ENCODE peak calls at places on chromosomes 12 and 14, in eight cellular contexts. One of them, this sample, is unnamed.

GRCh38 chr14:78933948-78934524 is 763.9 kb downstream of the NRXN3 start:
- DNase-seq in fibroblast of lung: peak
- DNase-seq in retina: peak
- DNase-seq in AG04449: no peak
- DNase-seq in EH: peak
- DNase-seq in NCI-H1092: peak
- DNase-seq in NCI-H345: peak
- DNase-seq in D341Med: peak
- DNase-seq in this sample: peak

GRCh38 chr12:54032627-54033100 is at the start of gene HOXC5:
- DNase-seq in fibroblast of lung: peak
- DNase-seq in retina: peak
- DNase-seq in AG04449: no peak
- DNase-seq in EH: peak
- DNase-seq in NCI-H1092: peak
- DNase-seq in NCI-H345: peak
- DNase-seq in D341Med: peak
- DNase-seq in this sample: peak

GRCh38 chr12:54331461-54331860 is 6.5 kb downstream of the COPZ1 start:
- DNase-seq in fibroblast of lung: no peak
- DNase-seq in retina: no peak
- DNase-seq in AG04449: no peak
- DNase-seq in EH: no peak
- DNase-seq in NCI-H1092: no peak
- DNase-seq in NCI-H345: no peak
- DNase-seq in D341Med: no peak
- DNase-seq in this sample: no peak

GRCh38 chr14:22412936-22413411 is 176.1 kb downstream of the DAD1 start:
- DNase-seq in fibroblast of lung: no peak
- DNase-seq in retina: peak
- DNase-seq in AG04449: no peak
- DNase-seq in EH: no peak
- DNase-seq in NCI-H1092: no peak
- DNase-seq in NCI-H345: no peak
- DNase-seq in D341Med: no peak
- DNase-seq in this sample: no peak

GRCh38 chr12:75979181-75979580 is 52.4 kb downstream of the PHLDA1 start:
- DNase-seq in fibroblast of lung: no peak
- DNase-seq in retina: no peak
- DNase-seq in AG04449: no peak
- DNase-seq in EH: peak
- DNase-seq in NCI-H1092: no peak
- DNase-seq in NCI-H345: no peak
- DNase-seq in D341Med: no peak
- DNase-seq in this sample: no peak

GRCh38 chr14:67572608-67573007 is 27.5 kb downstream of the PIGH start:
- DNase-seq in fibroblast of lung: no peak
- DNase-seq in retina: no peak
- DNase-seq in AG04449: no peak
- DNase-seq in EH: no peak
- DNase-seq in NCI-H1092: no peak
- DNase-seq in NCI-H345: no peak
- DNase-seq in D341Med: no peak
- DNase-seq in this sample: no peak

GRCh38 chr12:107277850-107278249 is 184.5 kb upstream of the CRY1 start:
- DNase-seq in fibroblast of lung: peak
- DNase-seq in retina: no peak
- DNase-seq in AG04449: peak
- DNase-seq in EH: peak
- DNase-seq in NCI-H1092: no peak
- DNase-seq in NCI-H345: no peak
- DNase-seq in D341Med: no peak
- DNase-seq in this sample: no peak

GRCh38 chr14:75278422-75279152 is at the start of gene FOS:
- DNase-seq in fibroblast of lung: peak
- DNase-seq in retina: peak
- DNase-seq in AG04449: no peak
- DNase-seq in EH: peak
- DNase-seq in NCI-H1092: peak
- DNase-seq in NCI-H345: peak
- DNase-seq in D341Med: peak
- DNase-seq in this sample: peak

GRCh38 chr14:45135181-45135580 is 549 bp upstream of the FANCM start:
- DNase-seq in fibroblast of lung: peak
- DNase-seq in retina: no peak
- DNase-seq in AG04449: no peak
- DNase-seq in EH: peak
- DNase-seq in NCI-H1092: no peak
- DNase-seq in NCI-H345: peak
- DNase-seq in D341Med: no peak
- DNase-seq in this sample: no peak

GRCh38 chr14:98893675-98894074 is 378.3 kb downstream of the BCL11B start:
- DNase-seq in fibroblast of lung: no peak
- DNase-seq in retina: no peak
- DNase-seq in AG04449: no peak
- DNase-seq in EH: no peak
- DNase-seq in NCI-H1092: no peak
- DNase-seq in NCI-H345: no peak
- DNase-seq in D341Med: no peak
- DNase-seq in this sample: no peak

GRCh38 chr12:122858591-122859302 is 23.5 kb downstream of the HIP1R start:
- DNase-seq in fibroblast of lung: no peak
- DNase-seq in retina: no peak
- DNase-seq in AG04449: no peak
- DNase-seq in EH: no peak
- DNase-seq in NCI-H1092: no peak
- DNase-seq in NCI-H345: no peak
- DNase-seq in D341Med: no peak
- DNase-seq in this sample: no peak

This sample was measured in NCI-H2081.